ENCODE peak calls at places on chromosomes 12 and 14, in four cellular contexts. U is MM.1S, D is psoas muscle, H is NCI-H446. O is an unnamed sample.

GRCh38 chr14:59277659-59278058 is 89.2 kb downstream of the DAAM1 start:
- DNase-seq in U (no peak), D (no peak), H (no peak), O (no peak)

GRCh38 chr14:104819361-104819771 is 18.5 kb downstream of the ZBTB42 start:
- DNase-seq in U (no peak), D (no peak), H (no peak), O (no peak)

GRCh38 chr12:132513070-132513398 is 23.1 kb downstream of the FBRSL1 start:
- DNase-seq in U (no peak), D (no peak), H (no peak), O (no peak)

GRCh38 chr14:60722163-60722835 is 1.9 kb downstream of the SIX4 start:
- DNase-seq in U (peak), D (peak), H (peak), O (peak)

GRCh38 chr14:103282932-103283331 is 51.1 kb upstream of the EIF5 start:
- DNase-seq in U (no peak), D (no peak), H (no peak), O (no peak)

GRCh38 chr12:69151254-69151751 is 88.1 kb upstream of the CPSF6 start:
- DNase-seq in U (no peak), D (no peak), H (no peak), O (no peak)

GRCh38 chr14:102437997-102438922 is 71.3 kb downstream of the ANKRD9 start:
- DNase-seq in U (peak), D (peak), H (peak), O (peak)

GRCh38 chr12:6093764-6094163 is 30.7 kb downstream of the VWF start:
- DNase-seq in U (no peak), D (no peak), H (no peak), O (no peak)

GRCh38 chr14:34461334-34462131 is 507 bp downstream of the SPTSSA start:
- DNase-seq in U (no peak), D (peak), H (peak), O (peak)

GRCh38 chr14:60862283-60862682 is 118.6 kb downstream of the TRMT5 start:
- DNase-seq in U (no peak), D (no peak), H (no peak), O (no peak)

GRCh38 chr12:45974883-45975282 is 15.5 kb downstream of the SCAF11 start:
- DNase-seq in U (no peak), D (no peak), H (no peak), O (no peak)

GRCh38 chr12:120286768-120287490 is 4.8 kb downstream of the RNU4-2 start:
- DNase-seq in U (no peak), D (no peak), H (no peak), O (no peak)

GRCh38 chr14:92877757-92878431 is 45.1 kb upstream of the CHGA start:
- DNase-seq in U (no peak), D (no peak), H (no peak), O (peak)

GRCh38 chr12:64180951-64181350 is 41.1 kb downstream of the KICS2 start:
- DNase-seq in U (no peak), D (no peak), H (no peak), O (no peak)

GRCh38 chr12:95321516-95322246 is 104.1 kb downstream of the VEZT start:
- DNase-seq in U (no peak), D (no peak), H (no peak), O (no peak)

GRCh38 chr12:93979189-93979588 is 169.2 kb upstream of the PLXNC1 start:
- DNase-seq in U (peak), D (no peak), H (peak), O (no peak)

GRCh38 chr12:2654741-2655140 is 140.0 kb upstream of the FKBP4 start:
- DNase-seq in U (no peak), D (no peak), H (no peak), O (no peak)

GRCh38 chr12:2360630-2361170 is 307.9 kb downstream of the CACNA1C start:
- DNase-seq in U (no peak), D (no peak), H (no peak), O (no peak)

GRCh38 chr12:80165741-80166140 is 66.4 kb downstream of the OTOGL start:
- DNase-seq in U (no peak), D (no peak), H (no peak), O (no peak)

GRCh38 chr12:9707864-9708808 is 24.8 kb downstream of the CLECL1 start:
- DNase-seq in U (peak), D (peak), H (peak), O (peak)

GRCh38 chr12:690466-690865 is 27.2 kb upstream of the NINJ2 start:
- DNase-seq in U (no peak), D (no peak), H (no peak), O (no peak)

GRCh38 chr12:27561535-27562350 is 37.7 kb downstream of the PPFIBP1 start:
- DNase-seq in U (no peak), D (no peak), H (no peak), O (no peak)

GRCh38 chr12:30391766-30392366 is 303.8 kb downstream of the IPO8 start:
- DNase-seq in U (no peak), D (no peak), H (no peak), O (no peak)

GRCh38 chr12:118136559-118137003 is 657 bp downstream of the PEBP1 start:
- DNase-seq in U (peak), D (peak), H (peak), O (peak)

GRCh38 chr12:39440781-39441180 is 2.1 kb downstream of the KIF21A start:
- DNase-seq in U (no peak), D (no peak), H (no peak), O (no peak)

GRCh38 chr12:52791271-52792184 is 4.4 kb downstream of the KRT3 start:
- DNase-seq in U (no peak), D (no peak), H (no peak), O (no peak)

GRCh38 chr12:92467886-92468285 is 234.9 kb upstream of the PLEKHG7 start:
- DNase-seq in U (no peak), D (no peak), H (no peak), O (no peak)

GRCh38 chr12:29562167-29562776 is 64.8 kb upstream of the OVCH1 start:
- DNase-seq in U (no peak), D (no peak), H (no peak), O (no peak)

GRCh38 chr12:104615048-104615561 is 158.4 kb downstream of the CHST11 start:
- DNase-seq in U (no peak), D (peak), H (peak), O (no peak)

GRCh38 chr12:32603858-32604257 is 75.2 kb upstream of the DNM1L start:
- DNase-seq in U (no peak), D (no peak), H (no peak), O (no peak)

GRCh38 chr12:84408936-84409335 is 503.7 kb downstream of the SLC6A15 start:
- DNase-seq in U (no peak), D (no peak), H (no peak), O (no peak)